ENCODE peak calls at places on chromosomes 6 and 20, in four cellular contexts. W, U, T and E are unnamed samples.

GRCh38 chr6:3690506-3690905 is 61.0 kb downstream of the PXDC1 start:
- DNase-seq in W (no peak), U (no peak), T (no peak), E (no peak)

GRCh38 chr6:107612762-107613415 is 123.0 kb downstream of the SOBP start:
- DNase-seq in W (no peak), U (no peak), T (peak; percentile 65), E (no peak)

GRCh38 chr6:87529221-87529620 is 56.4 kb downstream of the SLC35A1 start:
- DNase-seq in W (no peak), U (no peak), T (no peak), E (no peak)

GRCh38 chr6:124530926-124531325 is 431.3 kb upstream of the RNF217 start:
- DNase-seq in W (no peak), U (no peak), T (no peak), E (no peak)

GRCh38 chr6:131950767-131951575 is at the start of gene CCN2:
- DNase-seq in W (peak; percentile 91), U (peak; percentile 95), T (peak; percentile 75), E (peak; percentile 94)

GRCh38 chr6:105468850-105469249 is 66.0 kb upstream of the PREP start:
- DNase-seq in W (no peak), U (no peak), T (no peak), E (no peak)

GRCh38 chr6:33198159-33198852 is 2.2 kb downstream of the RXRB start:
- DNase-seq in W (no peak), U (no peak), T (no peak), E (no peak)

GRCh38 chr20:57547250-57547649 is 13.7 kb upstream of the PCK1 start:
- DNase-seq in W (no peak), U (no peak), T (no peak), E (no peak)

GRCh38 chr20:25706793-25707192 is 10.1 kb upstream of the ZNF337 start:
- DNase-seq in W (no peak), U (no peak), T (no peak), E (no peak)

GRCh38 chr6:158047563-158048323 is 66.1 kb downstream of the SYNJ2 start:
- DNase-seq in W (no peak), U (no peak), T (no peak), E (no peak)

GRCh38 chr6:49911252-49911651 is 44.9 kb upstream of the CRISP1 start:
- DNase-seq in W (no peak), U (no peak), T (no peak), E (no peak)

GRCh38 chr6:29737707-29738630 is 14.7 kb downstream of the HLA-F start:
- DNase-seq in W (peak; percentile 70), U (peak; percentile 81), T (no peak), E (peak; percentile 66)

GRCh38 chr6:77740380-77740779 is 87.5 kb downstream of the MEI4 start:
- DNase-seq in W (no peak), U (no peak), T (no peak), E (no peak)

GRCh38 chr20:40719330-40719729 is 30.3 kb upstream of the MAFB start:
- DNase-seq in W (no peak), U (no peak), T (no peak), E (no peak)

GRCh38 chr6:142306736-142307135 is 4.9 kb downstream of the ADGRG6 start:
- DNase-seq in W (no peak), U (no peak), T (no peak), E (no peak)

GRCh38 chr6:110113989-110114388 is 65.5 kb downstream of the WASF1 start:
- DNase-seq in W (no peak), U (no peak), T (no peak), E (no peak)

GRCh38 chr6:125952764-125953501 is 3.6 kb upstream of the HINT3 start:
- DNase-seq in W (peak; percentile 15), U (peak; percentile 69), T (no peak), E (no peak)
- TF ChIP-seq CTCF in W (no peak), U (no peak), T (no peak), E (no peak)

GRCh38 chr6:17200395-17200794 is 80.8 kb upstream of the RBM24 start:
- DNase-seq in W (peak; percentile 42), U (peak; percentile 89), T (no peak), E (peak; percentile 34)
- TF ChIP-seq CTCF in W (peak; percentile 6), U (peak; percentile 31), T (no peak), E (peak; percentile 32)

DNA sequence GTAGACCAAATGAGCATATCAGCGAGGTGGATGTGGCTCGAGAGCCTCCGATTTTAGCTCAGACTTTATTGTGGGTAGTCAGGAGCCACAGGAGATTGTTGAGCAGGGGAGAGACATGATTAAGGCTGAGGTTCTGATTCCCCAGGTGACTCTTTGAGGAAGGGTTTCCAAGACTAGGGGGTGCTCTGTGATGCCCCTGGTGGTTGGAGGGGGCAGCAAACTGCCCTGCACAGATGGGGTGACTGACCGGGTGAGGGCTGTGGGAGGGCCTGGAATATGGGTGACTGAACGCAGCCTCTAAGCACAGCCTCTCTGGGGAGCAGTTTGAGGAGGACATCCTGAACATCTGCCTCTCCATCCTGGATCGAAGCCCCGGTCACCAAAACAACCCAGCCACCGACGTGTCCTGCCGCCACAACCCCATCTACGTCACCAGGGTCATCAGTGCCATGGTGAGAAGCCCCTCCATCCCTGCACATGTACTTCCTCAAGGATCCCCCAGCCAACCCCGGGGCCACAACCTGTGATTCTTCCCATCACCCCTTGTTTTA is 17.0 kb downstream of the TGM6 start:
- DNase-seq in W (no peak), U (peak; percentile 32), T (no peak), E (no peak)
- TF ChIP-seq CTCF in W (no peak), U (peak; percentile 25), T (no peak), E (no peak)

GRCh38 chr20:35738410-35739179 is 3.5 kb downstream of the RBM39 start:
- DNase-seq in W (no peak), U (no peak), T (no peak), E (no peak)

GRCh38 chr20:35741892-35742740 is at the start of gene RBM39:
- DNase-seq in W (peak; percentile 98), U (peak; percentile 99), T (peak; percentile 100), E (peak; percentile 99)

GRCh38 chr20:35739294-35740163 is 2.5 kb downstream of the RBM39 start:
- DNase-seq in W (no peak), U (no peak), T (no peak), E (no peak)

GRCh38 chr20:35743693-35744491 is 1.8 kb upstream of the RBM39 start:
- DNase-seq in W (peak; percentile 17), U (no peak), T (no peak), E (no peak)

GRCh38 chr20:35742741-35743523 is 872 bp upstream of the RBM39 start:
- DNase-seq in W (no peak), U (no peak), T (no peak), E (no peak)
- TF ChIP-seq CTCF in W (no peak), U (no peak), T (no peak), E (no peak)

GRCh38 chr6:161369339-161369738 is 95.5 kb upstream of the AGPAT4 start:
- DNase-seq in W (no peak), U (no peak), T (no peak), E (no peak)
- TF ChIP-seq CTCF in W (no peak), U (no peak), T (no peak), E (no peak)

GRCh38 chr20:58702859-58703648 is 10.5 kb downstream of the NPEPL1 start:
- DNase-seq in W (no peak), U (peak; percentile 13), T (no peak), E (no peak)
- TF ChIP-seq CTCF in W (no peak), U (peak; percentile 16), T (no peak), E (peak; percentile 42)

GRCh38 chr6:168334072-168334471 is 14.5 kb upstream of the DACT2 start:
- DNase-seq in W (no peak), U (no peak), T (no peak), E (no peak)

GRCh38 chr6:168333471-168333870 is 13.9 kb upstream of the DACT2 start:
- DNase-seq in W (no peak), U (no peak), T (no peak), E (no peak)

GRCh38 chr6:168331058-168331457 is 11.5 kb upstream of the DACT2 start:
- DNase-seq in W (no peak), U (no peak), T (no peak), E (no peak)

GRCh38 chr6:168332020-168332419 is 12.4 kb upstream of the DACT2 start:
- DNase-seq in W (no peak), U (no peak), T (no peak), E (no peak)

GRCh38 chr6:168333039-168333438 is 13.5 kb upstream of the DACT2 start:
- DNase-seq in W (no peak), U (no peak), T (no peak), E (peak; percentile 44)
- TF ChIP-seq CTCF in W (peak; percentile 51), U (peak; percentile 31), T (no peak), E (peak; percentile 60)